ENCODE peak calls at places on chromosomes 2 and 18, in eight cellular contexts. J, N, Q, R, H, M, F and A are unnamed samples.

GRCh38 chr2:234249873-234250272 is 199.4 kb downstream of the SPP2 start:
- DNase-seq in J (peak; percentile 54), N (peak; percentile 40), Q (no peak), R (peak; percentile 77), H (no peak), M (no peak), F (no peak), A (no peak)

GRCh38 chr2:1476617-1477195 is 63.4 kb downstream of the TPO start:
- DNase-seq in J (no peak), N (no peak), Q (no peak), R (no peak), H (no peak), M (no peak), F (no peak), A (no peak)

GRCh38 chr2:38387887-38388286 is 10.8 kb upstream of the ATL2 start:
- DNase-seq in J (no peak), N (no peak), Q (no peak), R (no peak), H (no peak), M (no peak), F (no peak), A (no peak)

GRCh38 chr2:156437272-156437671 is 1.1 kb downstream of the GPD2 start:
- DNase-seq in J (no peak), N (no peak), Q (peak; percentile 68), R (peak; percentile 50), H (no peak), M (no peak), F (no peak), A (no peak)

GRCh38 chr18:2508678-2509077 is 62.6 kb downstream of the METTL4 start:
- DNase-seq in J (no peak), N (no peak), Q (no peak), R (no peak), H (no peak), M (no peak), F (no peak), A (no peak)

GRCh38 chr18:43312891-43313290 is 35.6 kb upstream of the SYT4 start:
- DNase-seq in J (no peak), N (no peak), Q (no peak), R (peak; percentile 59), H (peak; percentile 3), M (no peak), F (no peak), A (no peak)

GRCh38 chr18:61764381-61764780 is 128.4 kb downstream of the RNF152 start:
- DNase-seq in J (no peak), N (no peak), Q (no peak), R (no peak), H (no peak), M (no peak), F (no peak), A (no peak)

GRCh38 chr2:240440251-240440650 is 4.8 kb downstream of the GPC1 start:
- DNase-seq in J (no peak), N (no peak), Q (no peak), R (no peak), H (no peak), M (no peak), F (no peak), A (no peak)

GRCh38 chr2:16655457-16655837 is 10.2 kb downstream of the CYRIA start:
- DNase-seq in J (no peak), N (no peak), Q (no peak), R (no peak), H (no peak), M (no peak), F (no peak), A (no peak)

GRCh38 chr2:216740557-216741222 is 45.3 kb upstream of the IGFBP5 start:
- DNase-seq in J (peak; percentile 54), N (no peak), Q (no peak), R (no peak), H (no peak), M (no peak), F (no peak), A (no peak)

GRCh38 chr18:54222922-54223567 is 1.4 kb downstream of the MBD2 start:
- DNase-seq in J (no peak), N (no peak), Q (no peak), R (no peak), H (no peak), M (no peak), F (no peak), A (no peak)

GRCh38 chr2:189548686-189549439 is 31.7 kb downstream of the SLC40A1 start:
- DNase-seq in J (no peak), N (no peak), Q (no peak), R (no peak), H (no peak), M (no peak), F (no peak), A (no peak)

GRCh38 chr2:40439473-40439872 is 12.4 kb downstream of the SLC8A1 start:
- DNase-seq in J (no peak), N (no peak), Q (no peak), R (peak; percentile 61), H (no peak), M (no peak), F (no peak), A (no peak)

GRCh38 chr2:5409925-5410360 is 282.2 kb upstream of the SOX11 start:
- DNase-seq in J (no peak), N (peak; percentile 9), Q (no peak), R (no peak), H (no peak), M (no peak), F (no peak), A (no peak)

GRCh38 chr2:121810959-121811853 is 55.8 kb downstream of the TSN start:
- DNase-seq in J (peak; percentile 43), N (peak; percentile 90), Q (peak; percentile 70), R (peak; percentile 57), H (peak; percentile 18), M (peak; percentile 65), F (peak; percentile 60), A (no peak)

GRCh38 chr2:223970343-223971128 is 13.3 kb downstream of the MRPL44 start:
- DNase-seq in J (no peak), N (peak; percentile 79), Q (no peak), R (peak; percentile 50), H (peak; percentile 11), M (no peak), F (peak; percentile 46), A (no peak)

GRCh38 chr2:151020411-151020810 is 241.3 kb downstream of the RBM43 start:
- DNase-seq in J (no peak), N (no peak), Q (no peak), R (no peak), H (no peak), M (no peak), F (no peak), A (no peak)

GRCh38 chr2:218030409-218031195 is 27.8 kb upstream of the TNS1 start:
- DNase-seq in J (no peak), N (no peak), Q (no peak), R (no peak), H (no peak), M (no peak), F (no peak), A (no peak)

GRCh38 chr2:237143676-237144440 is 58.2 kb downstream of the COPS8 start:
- DNase-seq in J (peak; percentile 75), N (no peak), Q (no peak), R (peak; percentile 81), H (no peak), M (no peak), F (no peak), A (no peak)

GRCh38 chr18:47251289-47252120 is at the start of gene SKOR2:
- DNase-seq in J (no peak), N (peak; percentile 75), Q (no peak), R (no peak), H (no peak), M (peak; percentile 45), F (no peak), A (no peak)

GRCh38 chr2:18825856-18826255 is 236.5 kb upstream of the NT5C1B start:
- DNase-seq in J (no peak), N (no peak), Q (no peak), R (no peak), H (no peak), M (no peak), F (no peak), A (no peak)

GRCh38 chr2:27932396-27932795 is 41.9 kb downstream of the BABAM2 start:
- DNase-seq in J (no peak), N (no peak), Q (no peak), R (peak; percentile 59), H (no peak), M (no peak), F (no peak), A (no peak)

GRCh38 chr18:46712406-46712805 is 44.4 kb downstream of the ST8SIA5 start:
- DNase-seq in J (no peak), N (no peak), Q (no peak), R (peak; percentile 50), H (no peak), M (no peak), F (no peak), A (no peak)

GRCh38 chr2:170716851-170717598 is 1.9 kb downstream of the SP5 start:
- DNase-seq in J (peak; percentile 21), N (peak; percentile 87), Q (no peak), R (no peak), H (no peak), M (peak; percentile 69), F (no peak), A (no peak)

GRCh38 chr18:49052891-49053644 is 102.3 kb upstream of the SMAD7 start:
- DNase-seq in J (peak; percentile 73), N (no peak), Q (no peak), R (peak; percentile 88), H (peak; percentile 96), M (no peak), F (peak; percentile 91), A (peak; percentile 57)